ENCODE peak calls at places on chromosomes 4 and X, in five cellular contexts. N, S, K, L and O are unnamed samples.

GRCh38 chr4:146113171-146113570 is 62.3 kb upstream of the LSM6 start:
- DNase-seq in N (no peak), S (no peak), K (no peak), L (no peak), O (no peak)

GRCh38 chr4:15562114-15562513 is 92.4 kb downstream of the CC2D2A start:
- DNase-seq in N (peak), S (no peak), K (no peak), L (no peak), O (no peak)

GRCh38 chr4:184262901-184263300 is 45.2 kb upstream of the ENPP6 start:
- DNase-seq in N (peak), S (no peak), K (peak), L (no peak), O (no peak)

GRCh38 chrX:119687661-119688413 is 5.1 kb downstream of the SEPTIN6 start:
- DNase-seq in N (no peak), S (no peak), K (no peak), L (no peak), O (no peak)

GRCh38 chr4:40998680-40999358 is 215.5 kb downstream of the APBB2 start:
- DNase-seq in N (peak), S (no peak), K (peak), L (no peak), O (no peak)

GRCh38 chr4:164251257-164251656 is 502.7 kb upstream of the SMIM31 start:
- DNase-seq in N (no peak), S (no peak), K (no peak), L (no peak), O (no peak)

GRCh38 chrX:74389016-74389415 is 32.3 kb upstream of the SLC16A2 start:
- DNase-seq in N (no peak), S (no peak), K (no peak), L (no peak), O (no peak)

GRCh38 chr4:52655505-52655904 is 3.6 kb downstream of the USP46 start:
- DNase-seq in N (no peak), S (no peak), K (no peak), L (no peak), O (no peak)

GRCh38 chr4:145828802-145829485 is 109.7 kb downstream of the ZNF827 start:
- DNase-seq in N (no peak), S (no peak), K (no peak), L (no peak), O (no peak)

GRCh38 chrX:15206306-15206705 is 63.6 kb downstream of the ASB9 start:
- DNase-seq in N (no peak), S (no peak), K (no peak), L (no peak), O (no peak)

GRCh38 chr4:7960790-7961655 is 21.4 kb upstream of the AFAP1 start:
- DNase-seq in N (peak), S (no peak), K (peak), L (no peak), O (no peak)

GRCh38 chrX:15202458-15203177 is 67.3 kb downstream of the ASB9 start:
- DNase-seq in N (no peak), S (no peak), K (peak), L (no peak), O (no peak)

GRCh38 chr4:169841776-169842175 is 84.0 kb upstream of the HPF1 start:
- DNase-seq in N (no peak), S (no peak), K (no peak), L (no peak), O (no peak)

GRCh38 chr4:68182382-68182820 is 52.7 kb upstream of the TMPRSS11F start:
- DNase-seq in N (no peak), S (peak), K (no peak), L (no peak), O (no peak)

GRCh38 chr4:101415962-101416361 is 68.6 kb upstream of the PPP3CA start:
- DNase-seq in N (no peak), S (no peak), K (no peak), L (no peak), O (no peak)

GRCh38 chr4:16684083-16684482 is 214.4 kb downstream of the LDB2 start:
- DNase-seq in N (peak), S (no peak), K (peak), L (no peak), O (no peak)

GRCh38 chr4:37822220-37822619 is 4.3 kb upstream of the PGM2 start:
- DNase-seq in N (no peak), S (no peak), K (no peak), L (no peak), O (no peak)

GRCh38 chr4:80133240-80133783 is 60.3 kb upstream of the ANTXR2 start:
- DNase-seq in N (no peak), S (no peak), K (no peak), L (no peak), O (no peak)

GRCh38 chr4:74794341-74794801 is at the start of gene BTC:
- DNase-seq in N (no peak), S (peak), K (peak), L (no peak), O (peak)

GRCh38 chrX:68947882-68948605 is 119.2 kb downstream of the EFNB1 start:
- DNase-seq in N (no peak), S (no peak), K (peak), L (no peak), O (no peak)

GRCh38 chrX:107025538-107025937 is 25.5 kb upstream of the MORC4 start:
- DNase-seq in N (peak), S (no peak), K (peak), L (no peak), O (peak)

GRCh38 chr4:3783691-3784306 is 17.6 kb downstream of the ADRA2C start:
- DNase-seq in N (no peak), S (peak), K (no peak), L (no peak), O (no peak)

GRCh38 chrX:129478516-129478915 is 44.8 kb downstream of the SMARCA1 start:
- DNase-seq in N (peak), S (no peak), K (peak), L (no peak), O (no peak)

GRCh38 chrX:103453655-103454054 is 65.6 kb downstream of the RAB40A start:
- DNase-seq in N (peak), S (no peak), K (peak), L (no peak), O (no peak)

GRCh38 chr4:133000012-133000411 is 149.1 kb upstream of the PCDH10 start:
- DNase-seq in N (no peak), S (no peak), K (peak), L (no peak), O (no peak)

GRCh38 chrX:53445977-53446376 is 11.8 kb upstream of the HSD17B10 start:
- DNase-seq in N (peak), S (peak), K (peak), L (no peak), O (no peak)

GRCh38 chr4:125727931-125728330 is 413.2 kb downstream of the FAT4 start:
- DNase-seq in N (peak), S (no peak), K (peak), L (no peak), O (no peak)

GRCh38 chrX:39809326-39809725 is 288.4 kb downstream of the BCOR start:
- DNase-seq in N (peak), S (no peak), K (peak), L (no peak), O (no peak)

GRCh38 chr4:6410078-6410477 is 62.3 kb downstream of the PPP2R2C start:
- DNase-seq in N (no peak), S (no peak), K (no peak), L (no peak), O (no peak)

GRCh38 chr4:91035276-91035675 is 908.1 kb downstream of the CCSER1 start:
- DNase-seq in N (no peak), S (no peak), K (no peak), L (no peak), O (no peak)

GRCh38 chr4:40581254-40582140 is 48.2 kb downstream of the RBM47 start:
- DNase-seq in N (no peak), S (no peak), K (no peak), L (no peak), O (no peak)

GRCh38 chrX:13651150-13651549 is 1.8 kb upstream of the TCEANC start:
- DNase-seq in N (peak), S (no peak), K (no peak), L (no peak), O (no peak)

GRCh38 chr4:24765331-24765990 is 29.9 kb upstream of the SOD3 start:
- DNase-seq in N (peak), S (no peak), K (peak), L (no peak), O (no peak)

GRCh38 chr4:16496501-16496900 is 270.2 kb upstream of the TAPT1 start:
- DNase-seq in N (peak), S (no peak), K (peak), L (no peak), O (no peak)

GRCh38 chr4:172851534-172851933 is 317.1 kb upstream of the GALNT7 start:
- DNase-seq in N (peak), S (no peak), K (no peak), L (no peak), O (no peak)

GRCh38 chr4:124432500-124432899 is 280.0 kb downstream of the ANKRD50 start:
- DNase-seq in N (peak), S (no peak), K (no peak), L (no peak), O (no peak)

GRCh38 chr4:184282251-184282713 is 64.6 kb upstream of the ENPP6 start:
- DNase-seq in N (no peak), S (no peak), K (no peak), L (no peak), O (no peak)

GRCh38 chr4:182554736-182555135 is 311.5 kb downstream of the TENM3 start:
- DNase-seq in N (no peak), S (no peak), K (no peak), L (no peak), O (no peak)

GRCh38 chr4:182556576-182556975 is 313.4 kb downstream of the TENM3 start:
- DNase-seq in N (peak), S (no peak), K (peak), L (no peak), O (no peak)

GRCh38 chr4:182555997-182556418 is 312.8 kb downstream of the TENM3 start:
- DNase-seq in N (peak), S (peak), K (peak), L (peak), O (peak)

GRCh38 chr4:182549386-182549785 is 306.2 kb downstream of the TENM3 start:
- DNase-seq in N (no peak), S (no peak), K (no peak), L (no peak), O (no peak)

GRCh38 chr4:182552948-182553347 is 309.7 kb downstream of the TENM3 start:
- DNase-seq in N (no peak), S (no peak), K (no peak), L (no peak), O (no peak)
- H4K91ac ChIP-seq in N (no peak), S (no peak), K (no peak), L (peak), O (no peak)

GRCh38 chr4:109414938-109415337 is 18.7 kb upstream of the SEC24B start:
- DNase-seq in N (peak), S (no peak), K (no peak), L (no peak), O (no peak)
- H2BK15ac ChIP-seq in N (no peak), S (no peak), K (no peak), L (no peak), O (no peak)

GRCh38 chr4:159024266-159024665 is 78.6 kb upstream of the RAPGEF2 start:
- DNase-seq in N (no peak), S (no peak), K (no peak), L (no peak), O (no peak)
- H3K4me2 ChIP-seq in N (no peak), S (no peak), K (no peak), L (no peak), O (no peak)

GRCh38 chr4:155572106-155572703 is 94.4 kb upstream of the GUCY1A1 start:
- DNase-seq in N (peak), S (no peak), K (no peak), L (no peak), O (no peak)

GRCh38 chr4:155570661-155571060 is 96.0 kb upstream of the GUCY1A1 start:
- DNase-seq in N (no peak), S (no peak), K (no peak), L (no peak), O (no peak)

GRCh38 chr4:155571184-155571944 is 95.3 kb upstream of the GUCY1A1 start:
- DNase-seq in N (no peak), S (no peak), K (no peak), L (no peak), O (no peak)

GRCh38 chr4:155569960-155570515 is 96.6 kb upstream of the GUCY1A1 start:
- DNase-seq in N (peak), S (no peak), K (no peak), L (no peak), O (no peak)

GRCh38 chr4:155573126-155573525 is 93.5 kb upstream of the GUCY1A1 start:
- DNase-seq in N (no peak), S (no peak), K (no peak), L (no peak), O (no peak)
- H4K91ac ChIP-seq in N (no peak), S (no peak), K (peak), L (no peak), O (no peak)

GRCh38 chr4:56078866-56079265 is 130.1 kb downstream of the CEP135 start:
- DNase-seq in N (no peak), S (no peak), K (no peak), L (no peak), O (no peak)
- H2BK15ac ChIP-seq in N (no peak), S (no peak), K (no peak), L (no peak), O (no peak)

GRCh38 chrX:10086683-10087082 is 70.1 kb upstream of the CLCN4 start:
- DNase-seq in N (no peak), S (no peak), K (no peak), L (no peak), O (no peak)

GRCh38 chrX:10087391-10087790 is 69.4 kb upstream of the CLCN4 start:
- DNase-seq in N (no peak), S (no peak), K (no peak), L (no peak), O (no peak)

GRCh38 chrX:10085223-10085622 is 71.6 kb upstream of the CLCN4 start:
- DNase-seq in N (no peak), S (no peak), K (no peak), L (no peak), O (no peak)

GRCh38 chrX:10089378-10089795 is 67.4 kb upstream of the CLCN4 start:
- DNase-seq in N (peak), S (no peak), K (no peak), L (no peak), O (no peak)

DNA sequence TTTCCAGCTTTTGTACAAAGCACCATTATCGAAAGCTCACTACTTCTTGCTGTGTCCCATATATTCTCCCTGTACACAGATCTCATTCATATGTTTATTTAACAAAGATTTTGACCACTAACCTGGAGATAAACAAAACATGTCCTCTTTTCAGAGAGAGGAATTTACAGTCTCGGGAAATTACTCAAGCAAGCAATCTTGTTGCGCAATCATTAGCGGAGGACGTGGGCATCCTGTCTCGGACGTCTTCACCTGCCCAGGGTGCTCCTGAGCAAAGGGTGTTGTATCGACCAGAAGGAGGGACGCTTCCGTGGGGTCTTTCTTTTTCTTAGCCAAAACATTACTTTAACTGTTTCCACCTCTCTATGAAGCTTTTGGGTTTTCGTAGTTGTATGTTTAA is 66.5 kb upstream of the CLCN4 start:
- DNase-seq in N (peak), S (no peak), K (peak), L (no peak), O (no peak)
- H3K4me2 ChIP-seq in N (no peak), S (no peak), K (no peak), L (no peak), O (no peak)